ENCODE peak calls at places on chromosomes 11 and 22, in four cellular contexts. Z, N, Q and I are unnamed samples.

GRCh38 chr11:6240139-6240538 is 1.2 kb downstream of the CNGA4 start:
- DNase-seq in Z (no peak), Q (no peak), N (no peak), I (no peak)

GRCh38 chr22:42673898-42674390 is 24.8 kb upstream of the CYB5R3 start:
- DNase-seq in N (no peak), Q (peak), Z (no peak), I (no peak)

GRCh38 chr11:112614605-112615004 is 346.6 kb upstream of the NCAM1 start:
- DNase-seq in Q (no peak), N (no peak), Z (no peak), I (no peak)

GRCh38 chr11:63680842-63681207 is 475 bp upstream of the RTN3 start:
- DNase-seq in Z (no peak), N (no peak), Q (peak), I (no peak)

GRCh38 chr22:41513391-41513790 is 30.9 kb downstream of the POLR3H start:
- DNase-seq in Z (no peak), Q (no peak), N (no peak), I (no peak)

GRCh38 chr11:77416357-77416756 is 57.5 kb downstream of the PAK1 start:
- DNase-seq in N (no peak), Z (no peak), Q (no peak), I (no peak)

GRCh38 chr22:27099896-27100295 is 442.5 kb downstream of the MIAT start:
- DNase-seq in Z (no peak), N (no peak), Q (no peak), I (no peak)

GRCh38 chr11:57310630-57311086 is 14.1 kb downstream of the TNKS1BP1 start:
- DNase-seq in N (peak), Q (peak), Z (no peak), I (no peak)

GRCh38 chr22:42878561-42879305 is 21.7 kb upstream of the ARFGAP3 start:
- DNase-seq in N (no peak), Q (no peak), Z (no peak), I (no peak)

GRCh38 chr22:31872209-31872608 is 72.1 kb upstream of the YWHAH start:
- DNase-seq in N (no peak), Z (no peak), Q (no peak), I (no peak)

GRCh38 chr22:45683248-45683647 is 11.6 kb downstream of the ATXN10 start:
- DNase-seq in Q (peak), N (no peak), Z (no peak), I (no peak)

GRCh38 chr11:61103851-61104423 is 1.6 kb downstream of the CD5 start:
- DNase-seq in N (no peak), Z (no peak), Q (no peak), I (no peak)

GRCh38 chr11:32071811-32072210 is 19.1 kb upstream of the RCN1 start:
- DNase-seq in Z (no peak), N (no peak), Q (peak), I (no peak)

GRCh38 chr22:35140879-35141745 is 75.2 kb downstream of the ISX start:
- DNase-seq in Q (no peak), Z (no peak), N (no peak), I (no peak)

GRCh38 chr22:44385781-44386180 is 73.0 kb upstream of the SHISAL1 start:
- DNase-seq in Z (no peak), N (no peak), Q (no peak), I (no peak)

GRCh38 chr11:19805827-19806226 is 93.2 kb downstream of the NAV2 start:
- DNase-seq in N (no peak), Z (no peak), Q (no peak), I (no peak)

GRCh38 chr11:120037111-120037510 is 100.8 kb downstream of the TRIM29 start:
- DNase-seq in Q (no peak), Z (no peak), N (no peak), I (no peak)

GRCh38 chr11:73077454-73077853 is 64.7 kb downstream of the FCHSD2 start:
- DNase-seq in N (no peak), Z (no peak), Q (no peak), I (no peak)

GRCh38 chr11:63508009-63508408 is 2.1 kb downstream of the LGALS12 start:
- DNase-seq in N (no peak), Z (peak), Q (peak), I (no peak)

GRCh38 chr11:74205181-74205580 is 34.1 kb downstream of the PPME1 start:
- DNase-seq in Z (no peak), Q (no peak), N (no peak), I (no peak)

GRCh38 chr22:46066691-46067090 is 83.6 kb upstream of the PPARA start:
- DNase-seq in N (peak), Q (no peak), Z (no peak), I (peak)

GRCh38 chr11:86874314-86875056 is 74.1 kb downstream of the PRSS23 start:
- DNase-seq in Q (no peak), N (no peak), Z (no peak), I (no peak)

GRCh38 chr11:85171648-85172257 is 455.4 kb downstream of the DLG2 start:
- DNase-seq in N (no peak), Z (no peak), Q (no peak), I (no peak)

GRCh38 chr22:35947794-35948425 is 80.7 kb downstream of the RBFOX2 start:
- DNase-seq in N (no peak), Z (no peak), Q (no peak), I (no peak)

GRCh38 chr11:107789767-107790166 is 68.8 kb downstream of the SLC35F2 start:
- DNase-seq in N (no peak), Q (no peak), Z (no peak), I (no peak)

GRCh38 chr11:107783121-107783520 is 71.3 kb upstream of the SLN start:
- DNase-seq in Z (no peak), Q (no peak), N (no peak), I (no peak)

GRCh38 chr11:107780775-107781174 is 68.9 kb upstream of the SLN start:
- DNase-seq in N (no peak), Q (no peak), Z (no peak), I (no peak)

GRCh38 chr11:107787733-107788132 is 70.9 kb downstream of the SLC35F2 start:
- DNase-seq in N (no peak), Z (no peak), Q (no peak), I (no peak)

DNA sequence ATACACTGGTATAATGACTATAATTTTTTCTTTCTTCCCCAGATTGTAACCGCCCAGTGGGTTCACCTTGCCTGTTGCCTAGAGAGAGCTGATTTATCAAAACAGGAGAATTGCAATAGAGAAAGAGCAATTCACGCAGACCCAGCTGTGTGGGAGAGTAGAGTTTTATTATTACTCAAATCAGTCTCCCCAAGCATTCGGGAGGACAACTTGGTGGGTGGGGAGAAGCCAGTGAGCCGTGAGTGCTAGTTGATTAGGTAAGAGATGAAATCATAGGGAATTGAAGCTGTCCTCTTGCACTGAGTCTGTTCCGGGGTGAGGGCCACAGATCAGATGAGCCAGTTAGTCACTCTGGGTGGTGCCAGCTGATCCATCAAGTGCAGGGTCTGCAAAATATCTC is 73.2 kb downstream of the SLC35F2 start:
- DNase-seq in N (no peak), Q (no peak), Z (no peak), I (no peak)
- TF ChIP-seq CTCF in N (no peak), Q (no peak), Z (no peak), I (no peak)

GRCh38 chr11:47410404-47411264 is 2.2 kb downstream of the SLC39A13 start:
- DNase-seq in Q (no peak), Z (no peak), N (no peak), I (no peak)
- H3K4me3 ChIP-seq in Q (no peak), Z (no peak), N (peak), I (no peak)

DNA sequence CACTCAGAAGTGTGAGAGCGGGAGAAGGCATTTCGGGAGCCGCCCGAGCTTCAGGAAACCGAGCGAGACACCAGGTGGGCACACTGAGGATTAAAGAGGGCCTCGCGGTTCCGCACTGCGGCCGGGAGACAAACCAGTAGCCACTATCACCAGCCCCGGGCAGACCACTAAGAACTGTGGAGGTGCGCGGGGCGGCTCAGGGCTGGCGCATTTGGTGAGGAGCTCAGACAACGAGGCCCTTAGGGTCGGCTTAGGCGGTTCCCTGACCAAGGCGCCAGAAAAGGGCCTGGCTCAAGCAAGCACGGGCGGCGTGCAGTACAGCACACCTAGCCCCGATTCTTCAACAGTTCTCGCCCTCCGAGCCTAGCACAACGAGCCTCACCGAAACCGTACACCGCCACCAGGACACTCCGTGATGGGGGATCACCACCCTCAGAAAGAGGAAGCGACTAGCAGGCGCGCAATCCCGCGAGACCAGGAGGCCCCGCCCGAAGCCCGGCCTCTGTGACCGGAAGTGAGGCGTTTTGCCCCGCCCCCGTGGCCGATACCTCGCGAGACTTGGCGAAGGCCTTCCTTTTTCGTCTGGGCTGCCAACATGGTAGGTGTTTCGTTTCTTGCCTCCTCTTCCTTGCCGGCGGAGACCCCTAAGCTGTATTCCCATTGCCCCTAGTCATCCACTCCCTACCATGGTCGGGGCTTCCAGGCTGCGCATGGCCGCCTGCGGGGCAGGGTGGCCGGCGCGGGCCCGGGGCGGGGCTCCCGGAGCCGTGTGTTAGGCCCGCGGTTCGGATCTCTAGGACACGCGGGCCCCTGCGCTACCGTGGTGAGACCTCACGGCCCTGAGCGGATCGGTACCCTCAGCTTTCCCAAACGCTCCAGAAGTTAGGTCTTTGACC is at the start of the genes RPL27A and TRIM66:
- DNase-seq in N (peak), Z (peak), Q (peak), I (peak)
- TF ChIP-seq POLR2A in N (peak), Z (peak), Q (peak), I (peak)

GRCh38 chr11:40294343-40294723 is 1165.1 kb downstream of the LRRC4C start:
- DNase-seq in N (no peak), Z (no peak), Q (no peak), I (no peak)
- TF ChIP-seq CTCF in N (no peak), Z (no peak), Q (no peak), I (no peak)